ENCODE peak calls at places on chromosomes 5 and 9, in five cellular contexts. Q is non-pigmented ciliary epithelial cell; O is activated T-cell treated with anti-CD3 and anti-CD28 coated beads, Interleukin-2, amount 50 U/mL, for 72 hours; C is endothelial cell of umbilical vein; A is HT1080. Y is an unnamed sample.
A peak's percentile ranks its signal among the peaks of the same experiment; 100 is the strongest.

GRCh38 chr9:4297795-4298254 is 2.0 kb downstream of the GLIS3 start:
- DNase-seq in A (peak; percentile 68), Q (no peak), O (peak; percentile 56), C (peak; percentile 64), Y (no peak)

GRCh38 chr9:109001275-109001676 is 12.0 kb downstream of the CTNNAL1 start:
- DNase-seq in C (peak; percentile 62), O (no peak), A (peak; percentile 92), Q (peak; percentile 85), Y (no peak)

GRCh38 chr5:16593630-16594029 is 23.2 kb downstream of the RETREG1 start:
- DNase-seq in Q (no peak), A (no peak), C (no peak), O (no peak), Y (no peak)

GRCh38 chr9:114285166-114285867 is 37.6 kb upstream of the ORM1 start:
- DNase-seq in O (no peak), C (peak; percentile 37), A (peak; percentile 92), Q (peak; percentile 75), Y (no peak)

GRCh38 chr9:9214052-9214451 is 1398.8 kb downstream of the PTPRD start:
- DNase-seq in C (no peak), Q (no peak), O (no peak), A (no peak), Y (no peak)

GRCh38 chr9:85741112-85741874 is 461 bp downstream of the AGTPBP1 start:
- DNase-seq in A (peak; percentile 13), C (no peak), Q (no peak), O (peak; percentile 69), Y (no peak)

GRCh38 chr9:73199886-73200285 is 48.2 kb downstream of the ANXA1 start:
- DNase-seq in C (peak; percentile 25), A (peak; percentile 55), Q (no peak), O (no peak), Y (no peak)

GRCh38 chr9:135743546-135744332 is 41.8 kb downstream of the KCNT1 start:
- DNase-seq in C (no peak), O (no peak), Q (no peak), A (no peak), Y (no peak)

GRCh38 chr9:20636883-20637440 is 14.7 kb upstream of the MLLT3 start:
- DNase-seq in O (no peak), Q (peak; percentile 20), A (peak; percentile 47), C (no peak), Y (no peak)

GRCh38 chr5:127409236-127409921 is 108.1 kb upstream of the PRRC1 start:
- DNase-seq in A (no peak), Q (no peak), C (no peak), O (no peak), Y (no peak)

GRCh38 chr5:67427745-67428298 is 231.2 kb upstream of the CD180 start:
- DNase-seq in A (no peak), O (no peak), Q (no peak), C (no peak), Y (no peak)

GRCh38 chr9:86749530-86750275 is 197.6 kb downstream of the GAS1 start:
- DNase-seq in C (no peak), O (no peak), A (no peak), Q (peak; percentile 77), Y (no peak)